ENCODE peak calls at places on chromosomes 4 and X, in nine cellular contexts. N is astrocyte, Y is IMR-90, I is PC-3, O is adrenal gland, W is endodermal cell, T is kidney, M is esophagus squamous epithelium, Z is fibroblast of lung. E is an unnamed sample.
A peak's percentile ranks its signal among the peaks of the same experiment; 100 is the strongest.

GRCh38 chr4:48698029-48698901 is 81.8 kb downstream of the FRYL start:
- DNase-seq in M (no peak), Y (peak; percentile 85), N (peak; percentile 85), O (peak; percentile 80), Z (peak; percentile 89), T (no peak), W (peak; percentile 54), I (peak; percentile 81), E (peak; percentile 39)

GRCh38 chrX:119880076-119880475 is 8.4 kb downstream of the NDUFA1 start:
- DNase-seq in Z (no peak), T (no peak), I (no peak), Y (no peak), W (no peak), N (no peak), O (no peak), M (no peak), E (no peak)

GRCh38 chr4:3250956-3251690 is 2.2 kb downstream of the MSANTD1 start:
- DNase-seq in N (no peak), Y (no peak), W (peak; percentile 85), O (no peak), Z (peak; percentile 38), M (no peak), T (peak; percentile 83), I (no peak), E (peak; percentile 60)

GRCh38 chrX:41596586-41596985 is 92.2 kb upstream of the GPR34 start:
- DNase-seq in O (no peak), W (no peak), N (peak; percentile 66), T (no peak), Z (peak; percentile 70), M (no peak), Y (peak; percentile 53), I (no peak), E (no peak)

GRCh38 chrX:7159132-7159861 is 11.3 kb upstream of the PUDP start:
- DNase-seq in W (no peak), T (no peak), M (no peak), N (no peak), O (no peak), Z (no peak), Y (no peak), I (peak; percentile 86), E (no peak)

GRCh38 chr4:24794111-24794860 is 1.1 kb upstream of the SOD3 start:
- DNase-seq in N (peak; percentile 81), O (peak; percentile 35), I (peak; percentile 26), Z (peak; percentile 86), M (no peak), W (peak; percentile 64), T (peak; percentile 81), Y (peak; percentile 72), E (no peak)

GRCh38 chrX:40105791-40106676 is 8.3 kb upstream of the BCOR start:
- DNase-seq in Y (no peak), O (peak; percentile 75), T (peak; percentile 86), W (peak; percentile 94), I (peak; percentile 63), M (no peak), N (no peak), Z (peak; percentile 54), E (peak; percentile 68)

GRCh38 chr4:39104255-39104654 is 42.2 kb downstream of the KLHL5 start:
- DNase-seq in Y (peak; percentile 15), N (no peak), W (no peak), Z (no peak), O (no peak), T (no peak), M (no peak), I (peak; percentile 77), E (no peak)

GRCh38 chr4:20046931-20047677 is 204.6 kb upstream of the SLIT2 start:
- DNase-seq in O (no peak), T (no peak), Z (peak; percentile 50), W (no peak), M (no peak), N (peak; percentile 20), Y (peak; percentile 24), I (no peak), E (no peak)

GRCh38 chr4:143391895-143392294 is 55.2 kb downstream of the GAB1 start:
- DNase-seq in O (no peak), Z (peak; percentile 72), M (no peak), W (no peak), I (no peak), N (peak; percentile 68), Y (peak; percentile 89), T (no peak), E (no peak)

GRCh38 chr4:143391261-143391660 is 54.6 kb downstream of the GAB1 start:
- DNase-seq in M (no peak), Y (no peak), I (no peak), T (no peak), W (no peak), N (no peak), O (no peak), Z (no peak), E (no peak)

GRCh38 chr4:143389543-143390195 is 53.0 kb downstream of the GAB1 start:
- DNase-seq in W (no peak), M (no peak), T (no peak), O (no peak), Z (peak; percentile 57), N (peak; percentile 50), Y (peak; percentile 73), I (peak; percentile 79), E (no peak)

GRCh38 chr4:143393195-143393594 is 56.5 kb downstream of the GAB1 start:
- DNase-seq in O (no peak), T (no peak), M (no peak), Y (no peak), W (no peak), I (no peak), N (no peak), Z (no peak), E (no peak)

DNA sequence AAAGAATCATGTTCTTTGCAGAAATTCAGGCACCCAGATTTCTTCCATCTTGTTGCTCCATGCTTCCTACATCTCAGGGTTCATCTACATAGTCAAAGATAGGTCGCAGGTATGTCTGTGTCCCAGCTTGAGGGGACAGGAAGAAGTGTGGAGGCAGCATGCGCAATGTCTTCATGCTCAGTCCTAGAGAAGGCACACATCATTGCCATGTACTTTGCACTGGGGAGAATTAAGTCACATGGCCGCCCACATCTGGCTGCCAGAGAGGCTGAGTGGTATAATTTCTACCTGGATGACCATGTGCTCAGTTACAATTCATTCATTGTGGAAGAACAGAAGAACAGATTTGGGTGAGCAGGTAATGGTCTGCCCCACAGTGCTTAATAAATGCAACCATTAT is 54.1 kb downstream of the GAB1 start:
- DNase-seq in Y (no peak), T (no peak), W (no peak), I (no peak), M (no peak), Z (no peak), N (no peak), O (no peak), E (no peak)
- H3K4me1 ChIP-seq in Y (peaks cover 19% of the 10 kb centered on the region), T (peaks cover 12% of the 10 kb centered on the region), W (no peaks in the 10 kb centered on the region), I (peaks cover 18% of the 10 kb centered on the region), M (peaks cover 16% of the 10 kb centered on the region), Z (peaks cover 34% of the 10 kb centered on the region), N (peaks cover 7% of the 10 kb centered on the region), O (peaks cover 3% of the 10 kb centered on the region), E (no peaks in the 10 kb centered on the region)

DNA sequence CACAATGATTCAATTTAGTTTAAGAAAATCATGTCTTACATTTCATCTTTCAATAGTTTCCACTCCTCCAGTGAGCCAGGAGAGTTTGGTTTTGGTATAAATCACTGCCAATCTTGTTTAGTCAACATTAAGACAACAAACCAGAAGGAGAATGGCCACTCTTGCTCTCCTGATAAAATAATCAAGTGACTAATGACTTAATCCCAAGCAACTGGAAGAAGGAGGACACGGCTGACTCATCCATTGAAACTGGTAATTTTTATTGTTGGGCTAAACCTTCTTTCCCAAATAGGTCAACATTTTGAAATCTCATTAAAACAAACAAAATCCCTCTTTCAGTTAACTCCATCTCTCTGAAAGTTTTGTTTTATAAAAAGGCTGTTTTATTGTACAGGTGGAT is 230.2 kb downstream of the CLCN4 start:
- DNase-seq in O (no peak), M (no peak), Z (peak; percentile 35), T (no peak), W (no peak), Y (peak; percentile 41), I (peak; percentile 75), N (peak; percentile 21), E (no peak)
- TF ChIP-seq CTCF in O (no peak), M (no peak), Z (no peak), T (no peak), W (no peak), Y (no peak), I (no peak), N (no peak), E (no peak)

DNA sequence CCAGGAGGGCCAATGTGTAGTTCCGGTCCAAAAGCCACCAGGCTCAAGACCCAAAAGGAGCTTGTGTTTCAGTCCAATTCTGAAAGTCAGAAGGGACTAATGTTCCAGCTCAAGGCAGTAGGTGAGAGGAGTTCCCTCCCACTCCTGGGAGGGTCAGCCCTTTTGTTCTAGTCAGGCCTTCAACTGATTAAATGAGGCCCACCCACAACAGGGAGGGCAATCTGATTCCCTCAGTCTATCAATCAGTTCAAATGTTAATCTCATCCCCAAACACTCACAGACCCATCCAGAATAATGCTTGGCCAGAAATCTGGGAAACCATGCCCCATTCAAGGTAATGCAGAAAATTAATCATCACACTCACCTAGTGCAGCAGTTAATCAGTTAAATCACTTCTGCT is 35.8 kb upstream of the RASGEF1B start:
- DNase-seq in O (no peak), W (no peak), N (no peak), M (no peak), I (no peak), Y (no peak), Z (no peak), T (no peak), E (no peak)
- H3K4me1 ChIP-seq in O (no peaks in the 10 kb centered on the region), W (peaks cover 6% of the 10 kb centered on the region), N (no peaks in the 10 kb centered on the region), M (peaks cover 8% of the 10 kb centered on the region), I (no peaks in the 10 kb centered on the region), Y (no peaks in the 10 kb centered on the region), Z (no peaks in the 10 kb centered on the region), T (peaks cover 4% of the 10 kb centered on the region), E (no peaks in the 10 kb centered on the region)

DNA sequence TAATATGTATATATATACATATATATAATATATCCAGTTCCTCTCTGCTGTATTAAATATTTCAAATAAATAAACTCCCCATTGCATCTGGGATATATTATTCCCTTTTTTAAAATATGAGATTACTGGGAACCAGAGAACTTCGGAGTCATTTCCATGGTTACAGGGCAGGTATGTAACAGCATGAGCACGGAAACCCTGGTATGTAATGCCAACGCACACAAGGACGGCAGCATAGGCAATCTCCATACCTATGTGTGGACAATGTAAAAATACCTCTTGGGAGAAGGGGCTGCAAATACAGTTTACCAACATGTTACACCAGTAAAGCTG is 62.8 kb downstream of the NUDT10 start:
- DNase-seq in T (no peak), N (no peak), M (no peak), W (no peak), Z (no peak), Y (no peak), O (no peak), I (no peak), E (no peak)
- TF ChIP-seq CTCF in T (no peak), N (no peak), M (peak; percentile 29), W (no peak), Z (no peak), Y (no peak), O (peak; percentile 48), I (no peak), E (no peak)

E was measured in pancreas.